ENCODE peak calls at places on chromosomes 7 and 10, in ten cellular contexts. T is HepG2, H is GM23338, S is cardiac muscle cell, U is heart left ventricle, V is tibial nerve, B is NT2/D1, G is GM12878, E is psoas muscle, A is GM06990. R is an unnamed sample.

GRCh38 chr7:11485626-11486025 is 346.4 kb downstream of the THSD7A start:
- DNase-seq in T (no peak), H (no peak), S (no peak), U (no peak), V (no peak), B (no peak), G (no peak), E (no peak), A (no peak), R (no peak)

GRCh38 chr10:21363087-21363752 is 162.3 kb downstream of the SKIDA1 start:
- DNase-seq in T (peak; percentile 18), H (no peak), S (no peak), U (no peak), V (no peak), B (no peak), G (no peak), E (no peak), A (no peak), R (peak; percentile 19)

GRCh38 chr7:2248984-2249694 is 7.1 kb downstream of the NUDT1 start:
- DNase-seq in T (no peak), H (peak; percentile 52), S (peak; percentile 95), U (peak; percentile 82), V (peak; percentile 52), B (no peak), G (peak; percentile 48), E (peak; percentile 80), A (peak; percentile 52), R (peak; percentile 32)

GRCh38 chr10:66586073-66586472 is 339.8 kb upstream of the LRRTM3 start:
- DNase-seq in T (no peak), H (peak; percentile 61), S (no peak), U (no peak), V (no peak), B (no peak), G (no peak), E (no peak), A (no peak), R (peak; percentile 40)

GRCh38 chr7:51430480-51431086 is 114.0 kb upstream of the COBL start:
- DNase-seq in T (peak; percentile 43), H (peak; percentile 87), S (peak; percentile 51), U (no peak), V (no peak), B (peak; percentile 76), G (peak; percentile 5), E (no peak), A (peak; percentile 2), R (peak; percentile 59)

GRCh38 chr7:69599211-69599878 is 1.1 kb downstream of the AUTS2 start:
- DNase-seq in T (no peak), H (peak; percentile 75), S (no peak), U (peak; percentile 63), V (no peak), B (no peak), G (no peak), E (no peak), A (peak; percentile 29), R (no peak)

GRCh38 chr10:45354261-45354660 is 19.8 kb upstream of the ALOX5 start:
- DNase-seq in T (no peak), H (no peak), S (no peak), U (no peak), V (no peak), B (no peak), G (no peak), E (no peak), A (no peak), R (no peak)

GRCh38 chr7:23062452-23062851 is 43.1 kb upstream of the KLHL7 start:
- DNase-seq in T (no peak), H (no peak), S (peak; percentile 67), U (no peak), V (no peak), B (no peak), G (no peak), E (no peak), A (no peak), R (no peak)

GRCh38 chr7:389911-390601 is 100.1 kb downstream of the FOXL3 start:
- DNase-seq in T (no peak), H (no peak), S (no peak), U (peak; percentile 48), V (no peak), B (no peak), G (no peak), E (peak; percentile 37), A (no peak), R (no peak)

GRCh38 chr7:157405914-157406810 is 69.4 kb downstream of the DNAJB6 start:
- DNase-seq in T (no peak), H (no peak), S (no peak), U (no peak), V (no peak), B (no peak), G (no peak), E (peak; percentile 86), A (no peak), R (no peak)

GRCh38 chr10:32155075-32155516 is 98.9 kb upstream of the KIF5B start:
- DNase-seq in T (no peak), H (no peak), S (peak; percentile 84), U (no peak), V (no peak), B (no peak), G (no peak), E (no peak), A (no peak), R (no peak)

DNA sequence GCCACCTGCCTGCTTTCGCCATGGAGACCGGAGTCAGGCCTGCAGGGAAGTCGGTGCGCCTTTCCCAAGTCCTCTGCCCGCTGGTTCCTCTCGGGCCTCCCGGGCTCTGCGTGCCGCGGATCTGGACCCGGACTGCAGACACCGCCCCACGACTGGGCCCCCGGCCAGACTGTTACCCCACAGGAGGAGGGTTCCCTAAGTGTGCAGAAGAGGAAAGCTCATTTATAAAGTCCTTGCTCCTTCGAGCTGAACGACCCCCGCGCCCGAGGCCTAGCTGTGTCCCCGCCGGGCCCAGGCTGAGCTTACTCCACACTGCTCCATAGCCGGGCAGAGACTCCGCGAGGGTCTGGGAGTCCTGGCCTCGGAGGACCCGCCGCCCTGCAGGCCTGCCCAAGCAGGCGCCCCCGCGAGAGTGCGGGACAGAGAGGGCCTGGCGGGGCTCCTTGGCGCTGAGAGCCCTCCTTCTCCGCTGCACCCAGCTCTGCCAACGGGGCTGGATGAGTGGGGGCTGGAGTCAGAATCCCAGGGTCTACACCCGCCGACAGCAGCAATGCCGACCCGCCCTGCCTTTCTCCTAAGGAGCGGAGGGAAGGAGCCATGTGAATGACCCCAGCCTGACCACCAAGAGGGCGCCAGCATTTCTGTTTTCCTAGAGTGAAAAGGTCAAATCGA is 8.3 kb downstream of the EN2 start:
- DNase-seq in T (no peak), H (no peak), S (no peak), U (no peak), V (no peak), B (no peak), G (no peak), E (no peak), A (no peak), R (no peak)
- H3K27me3 ChIP-seq in T (peaks cover 18% of the 10 kb centered on the region), H (peaks cover 100% of the 10 kb centered on the region), S (peaks cover 100% of the 10 kb centered on the region), U (peaks cover 94% of the 10 kb centered on the region), V (peaks cover 100% of the 10 kb centered on the region), B (peaks cover 99% of the 10 kb centered on the region), G (peaks cover 53% of the 10 kb centered on the region), E (peaks cover 65% of the 10 kb centered on the region), A (peaks cover 8% of the 10 kb centered on the region), R (peaks cover 18% of the 10 kb centered on the region)

DNA sequence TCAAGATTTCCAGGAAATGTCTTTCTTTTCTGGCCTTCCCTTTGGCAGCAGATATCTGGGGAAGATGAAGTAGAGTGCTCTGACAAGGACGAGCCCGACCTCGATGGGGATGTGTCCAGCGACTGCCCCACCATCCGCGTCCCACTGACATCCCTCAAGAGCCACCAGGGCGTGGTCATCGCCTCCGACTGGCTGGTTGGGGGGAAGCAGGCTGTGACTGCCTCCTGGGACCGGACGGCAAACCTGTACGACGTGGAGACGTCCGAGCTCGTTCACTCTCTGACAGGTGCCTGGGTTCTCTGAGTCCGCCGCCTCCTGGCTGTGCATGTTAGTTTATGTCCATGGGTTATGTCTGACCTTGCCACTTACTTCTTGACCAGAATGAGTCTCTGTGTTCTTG is 47.4 kb downstream of the WDR37 start:
- DNase-seq in T (no peak), H (no peak), S (no peak), U (no peak), V (no peak), B (no peak), G (no peak), E (no peak), A (no peak), R (no peak)
- H3K4me3 ChIP-seq in T (no peak overlapping the region), H (no peak overlapping the region), S (no peak overlapping the region), U (no peak overlapping the region), V (no peak overlapping the region), B (no peak overlapping the region), G (no peak overlapping the region), E (no peak overlapping the region), A (no peak overlapping the region), R (no peak overlapping the region)

DNA sequence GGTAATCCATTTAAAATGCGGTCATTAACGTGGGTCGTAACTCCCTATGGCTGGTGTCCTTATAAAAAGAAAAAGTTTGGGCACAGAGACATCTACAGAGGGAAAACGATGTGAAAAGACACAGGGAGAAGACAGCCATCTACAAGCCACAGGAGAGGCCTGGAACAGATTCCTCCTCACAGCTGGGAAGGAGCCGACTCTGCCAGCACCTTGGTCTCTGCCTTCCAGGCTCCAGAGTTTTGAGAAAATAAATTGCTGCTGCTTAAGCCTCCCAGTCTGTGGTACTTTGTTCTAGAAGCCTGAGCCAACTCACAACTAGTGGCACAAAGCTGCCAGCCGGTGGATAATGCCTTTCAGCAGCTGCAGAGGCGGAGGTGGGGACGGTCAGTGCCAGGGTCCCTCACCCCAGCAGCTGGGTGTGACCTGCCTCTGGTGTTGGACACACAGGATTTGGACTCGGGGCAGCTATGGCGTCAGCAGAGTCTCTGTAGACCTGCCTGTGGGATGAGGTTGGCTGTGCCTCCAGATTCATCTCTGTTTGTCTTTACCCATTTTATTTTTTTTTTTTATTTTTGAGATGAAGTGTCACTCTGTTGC is 255.4 kb upstream of the PITRM1 start:
- DNase-seq in T (no peak), H (no peak), S (no peak), U (no peak), V (peak; percentile 26), B (no peak), G (no peak), E (peak; percentile 75), A (no peak), R (no peak)
- H3K27me3 ChIP-seq in T (no peaks in the 10 kb centered on the region), H (no peaks in the 10 kb centered on the region), S (no peaks in the 10 kb centered on the region), U (no peaks in the 10 kb centered on the region), V (no peaks in the 10 kb centered on the region), B (no peaks in the 10 kb centered on the region), G (no peaks in the 10 kb centered on the region), E (peaks cover 2% of the 10 kb centered on the region), A (no peaks in the 10 kb centered on the region), R (no peaks in the 10 kb centered on the region)

DNA sequence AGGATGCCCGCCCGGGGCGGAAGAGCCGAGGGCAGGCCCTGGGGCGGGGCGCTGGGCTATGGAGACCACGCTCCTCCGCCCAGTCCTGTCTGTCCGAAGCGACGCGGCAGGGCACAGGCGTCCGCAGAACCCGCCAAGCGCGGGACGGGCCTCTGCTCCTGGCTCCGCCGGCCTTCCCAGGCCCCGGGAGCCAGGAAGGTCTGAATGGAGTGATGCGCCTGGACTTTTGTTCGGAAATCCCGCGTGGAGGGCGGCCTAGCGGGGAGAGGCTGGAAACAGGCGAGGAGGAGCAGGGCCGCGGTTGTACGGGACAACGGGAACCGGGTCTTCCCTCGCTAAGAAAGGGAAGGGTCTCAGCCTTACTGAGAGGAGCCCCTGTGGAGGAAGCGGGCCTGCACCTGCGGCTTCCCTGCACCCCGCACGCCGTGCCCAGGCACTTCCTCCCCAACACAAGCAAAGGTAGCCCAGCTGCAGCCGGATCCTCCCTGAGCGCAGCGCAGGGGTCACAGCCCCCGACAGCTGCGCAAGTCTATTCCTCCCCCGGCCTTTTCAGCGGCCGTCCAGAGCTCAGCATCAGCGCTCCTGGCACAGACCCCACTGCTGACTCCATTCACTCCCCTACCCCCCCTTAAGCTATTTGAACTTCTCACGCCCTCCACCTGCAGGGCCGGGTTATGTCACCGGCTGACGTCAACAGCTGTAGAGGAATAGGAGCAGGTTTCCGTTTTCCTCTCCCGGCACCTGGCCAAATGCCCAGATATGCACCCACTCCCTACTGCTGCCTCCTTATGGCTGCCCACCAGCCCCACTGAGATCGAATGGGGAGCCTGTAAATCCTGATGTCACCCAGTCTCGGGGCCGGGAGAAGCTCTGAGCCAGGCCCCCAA is 143.2 kb upstream of the RET start:
- DNase-seq in T (no peak), H (peak; percentile 69), S (peak; percentile 55), U (no peak), V (peak; percentile 3), B (no peak), G (no peak), E (no peak), A (no peak), R (peak; percentile 35)
- H3K4me3 ChIP-seq in T (no peak overlapping the region), H (peak overlapping the region; percentile 78), S (peak overlapping the region; percentile 14), U (peak overlapping the region; percentile 26), V (no peak overlapping the region), B (peak overlapping the region; percentile 42), G (no peak overlapping the region), E (peak overlapping the region; percentile 38), A (no peak overlapping the region), R (no peak overlapping the region)